ENCODE peak calls at places on chromosome 21, in five cellular contexts. One of them, this sample, is unnamed.

GRCh38 chr21:35868005-35868868 is 192.1 kb downstream of the SETD4 start:
- DNase-seq in activated B cell treated with CpG ODN at 0.5 μM for 24 hours: no peak
- DNase-seq in progenitor cell of endocrine pancreas: no peak
- DNase-seq in non-pigmented ciliary epithelial cell: no peak
- DNase-seq in HFFc6: no peak
- DNase-seq in this sample: no peak

GRCh38 chr21:46424621-46425020 is 34.1 kb upstream of the DIP2A start:
- DNase-seq in HFFc6: no peak
- DNase-seq in progenitor cell of endocrine pancreas: no peak
- DNase-seq in activated B cell treated with CpG ODN at 0.5 μM for 24 hours: no peak
- DNase-seq in non-pigmented ciliary epithelial cell: no peak
- DNase-seq in this sample: no peak

GRCh38 chr21:41071410-41071809 is 96.5 kb upstream of the BACE2 start:
- DNase-seq in activated B cell treated with CpG ODN at 0.5 μM for 24 hours: no peak
- DNase-seq in progenitor cell of endocrine pancreas: no peak
- DNase-seq in HFFc6: no peak
- DNase-seq in non-pigmented ciliary epithelial cell: no peak
- DNase-seq in this sample: no peak

GRCh38 chr21:45976666-45977335 is 4.8 kb upstream of the COL6A1 start:
- DNase-seq in progenitor cell of endocrine pancreas: no peak
- DNase-seq in non-pigmented ciliary epithelial cell: no peak
- DNase-seq in HFFc6: no peak
- DNase-seq in activated B cell treated with CpG ODN at 0.5 μM for 24 hours: no peak
- DNase-seq in this sample: no peak

GRCh38 chr21:46518983-46519583 is 60.4 kb downstream of the DIP2A start:
- DNase-seq in activated B cell treated with CpG ODN at 0.5 μM for 24 hours: no peak
- DNase-seq in HFFc6: no peak
- DNase-seq in progenitor cell of endocrine pancreas: no peak
- DNase-seq in non-pigmented ciliary epithelial cell: no peak
- DNase-seq in this sample: no peak

GRCh38 chr21:36169465-36170128 is 13.0 kb downstream of the DOP1B start:
- DNase-seq in non-pigmented ciliary epithelial cell: no peak
- DNase-seq in activated B cell treated with CpG ODN at 0.5 μM for 24 hours: no peak
- DNase-seq in progenitor cell of endocrine pancreas: no peak
- DNase-seq in HFFc6: no peak
- DNase-seq in this sample: no peak

GRCh38 chr21:34761758-34762330 is 93.0 kb downstream of the CLIC6 start:
- DNase-seq in progenitor cell of endocrine pancreas: no peak
- DNase-seq in activated B cell treated with CpG ODN at 0.5 μM for 24 hours: no peak
- DNase-seq in non-pigmented ciliary epithelial cell: no peak
- DNase-seq in HFFc6: no peak
- DNase-seq in this sample: no peak

GRCh38 chr21:38244407-38244787 is 12.4 kb upstream of the KCNJ15 start:
- DNase-seq in non-pigmented ciliary epithelial cell: no peak
- DNase-seq in activated B cell treated with CpG ODN at 0.5 μM for 24 hours: no peak
- DNase-seq in HFFc6: peak; percentile 18
- DNase-seq in progenitor cell of endocrine pancreas: no peak
- DNase-seq in this sample: no peak

GRCh38 chr21:46116189-46116845 is 18.4 kb downstream of the COL6A2 start:
- DNase-seq in HFFc6: no peak
- DNase-seq in activated B cell treated with CpG ODN at 0.5 μM for 24 hours: peak; percentile 4
- DNase-seq in non-pigmented ciliary epithelial cell: no peak
- DNase-seq in progenitor cell of endocrine pancreas: peak; percentile 9
- DNase-seq in this sample: no peak

GRCh38 chr21:15978158-15978805 is 248.5 kb downstream of the USP25 start:
- DNase-seq in non-pigmented ciliary epithelial cell: no peak
- DNase-seq in HFFc6: peak; percentile 11
- DNase-seq in activated B cell treated with CpG ODN at 0.5 μM for 24 hours: no peak
- DNase-seq in progenitor cell of endocrine pancreas: no peak
- DNase-seq in this sample: no peak

GRCh38 chr21:36419996-36420395 is 34.8 kb downstream of the CHAF1B start:
- DNase-seq in progenitor cell of endocrine pancreas: peak; percentile 73
- DNase-seq in non-pigmented ciliary epithelial cell: peak; percentile 71
- DNase-seq in HFFc6: peak; percentile 75
- DNase-seq in activated B cell treated with CpG ODN at 0.5 μM for 24 hours: peak; percentile 29
- DNase-seq in this sample: peak; percentile 88

GRCh38 chr21:35420658-35421057 is 371.6 kb upstream of the RUNX1 start:
- DNase-seq in HFFc6: no peak
- DNase-seq in activated B cell treated with CpG ODN at 0.5 μM for 24 hours: no peak
- DNase-seq in non-pigmented ciliary epithelial cell: no peak
- DNase-seq in progenitor cell of endocrine pancreas: no peak
- DNase-seq in this sample: no peak

GRCh38 chr21:36980280-36981048 is 14.0 kb upstream of the HLCS start:
- DNase-seq in activated B cell treated with CpG ODN at 0.5 μM for 24 hours: no peak
- DNase-seq in HFFc6: no peak
- DNase-seq in non-pigmented ciliary epithelial cell: no peak
- DNase-seq in progenitor cell of endocrine pancreas: peak; percentile 20
- DNase-seq in this sample: no peak

GRCh38 chr21:41678016-41678935 is 88.6 kb downstream of the RIPK4 start:
- DNase-seq in HFFc6: no peak
- DNase-seq in activated B cell treated with CpG ODN at 0.5 μM for 24 hours: no peak
- DNase-seq in progenitor cell of endocrine pancreas: peak; percentile 32
- DNase-seq in non-pigmented ciliary epithelial cell: no peak
- DNase-seq in this sample: no peak

GRCh38 chr21:15552914-15553491 is 176.8 kb upstream of the USP25 start:
- DNase-seq in non-pigmented ciliary epithelial cell: no peak
- DNase-seq in HFFc6: peak; percentile 10
- DNase-seq in progenitor cell of endocrine pancreas: no peak
- DNase-seq in activated B cell treated with CpG ODN at 0.5 μM for 24 hours: no peak
- DNase-seq in this sample: no peak

GRCh38 chr21:35925497-35925896 is 134.8 kb downstream of the SETD4 start:
- DNase-seq in HFFc6: no peak
- DNase-seq in progenitor cell of endocrine pancreas: no peak
- DNase-seq in activated B cell treated with CpG ODN at 0.5 μM for 24 hours: no peak
- DNase-seq in non-pigmented ciliary epithelial cell: no peak
- DNase-seq in this sample: no peak

GRCh38 chr21:32387151-32387550 is 5.7 kb downstream of the URB1 start:
- DNase-seq in HFFc6: no peak
- DNase-seq in activated B cell treated with CpG ODN at 0.5 μM for 24 hours: no peak
- DNase-seq in non-pigmented ciliary epithelial cell: no peak
- DNase-seq in progenitor cell of endocrine pancreas: no peak
- DNase-seq in this sample: no peak

GRCh38 chr21:35026617-35027557 is 22.2 kb downstream of the RUNX1 start:
- DNase-seq in HFFc6: no peak
- DNase-seq in non-pigmented ciliary epithelial cell: no peak
- DNase-seq in activated B cell treated with CpG ODN at 0.5 μM for 24 hours: peak; percentile 73
- DNase-seq in progenitor cell of endocrine pancreas: no peak
- DNase-seq in this sample: no peak

GRCh38 chr21:44969965-44970755 is 30.3 kb downstream of the SLX9 start:
- DNase-seq in non-pigmented ciliary epithelial cell: peak; percentile 15
- DNase-seq in HFFc6: peak; percentile 25
- DNase-seq in progenitor cell of endocrine pancreas: no peak
- DNase-seq in activated B cell treated with CpG ODN at 0.5 μM for 24 hours: no peak
- DNase-seq in this sample: no peak

GRCh38 chr21:46127239-46128105 is 27.9 kb downstream of the FTCD start:
- DNase-seq in activated B cell treated with CpG ODN at 0.5 μM for 24 hours: no peak
- DNase-seq in non-pigmented ciliary epithelial cell: no peak
- DNase-seq in HFFc6: no peak
- DNase-seq in progenitor cell of endocrine pancreas: no peak
- DNase-seq in this sample: no peak

GRCh38 chr21:32702702-32703101 is 25.1 kb downstream of the SYNJ1 start:
- DNase-seq in progenitor cell of endocrine pancreas: no peak
- DNase-seq in non-pigmented ciliary epithelial cell: peak; percentile 20
- DNase-seq in HFFc6: peak; percentile 26
- DNase-seq in activated B cell treated with CpG ODN at 0.5 μM for 24 hours: no peak
- DNase-seq in this sample: no peak

GRCh38 chr21:44290327-44291077 is 4.8 kb downstream of the AIRE start:
- DNase-seq in HFFc6: no peak
- DNase-seq in progenitor cell of endocrine pancreas: no peak
- DNase-seq in activated B cell treated with CpG ODN at 0.5 μM for 24 hours: no peak
- DNase-seq in non-pigmented ciliary epithelial cell: no peak
- DNase-seq in this sample: no peak

GRCh38 chr21:44780140-44780508 is 21.5 kb downstream of the UBE2G2 start:
- DNase-seq in HFFc6: no peak
- DNase-seq in progenitor cell of endocrine pancreas: no peak
- DNase-seq in non-pigmented ciliary epithelial cell: no peak
- DNase-seq in activated B cell treated with CpG ODN at 0.5 μM for 24 hours: no peak
- DNase-seq in this sample: no peak

GRCh38 chr21:44454747-44455523 is at the start of gene LRRC3:
- DNase-seq in activated B cell treated with CpG ODN at 0.5 μM for 24 hours: peak; percentile 71
- DNase-seq in HFFc6: no peak
- DNase-seq in progenitor cell of endocrine pancreas: peak; percentile 75
- DNase-seq in non-pigmented ciliary epithelial cell: peak; percentile 2
- DNase-seq in this sample: peak; percentile 84

GRCh38 chr21:15406791-15407190 is 323.0 kb upstream of the USP25 start:
- DNase-seq in HFFc6: no peak
- DNase-seq in activated B cell treated with CpG ODN at 0.5 μM for 24 hours: no peak
- DNase-seq in progenitor cell of endocrine pancreas: no peak
- DNase-seq in non-pigmented ciliary epithelial cell: no peak
- DNase-seq in this sample: no peak

GRCh38 chr21:46458315-46459023 is at the start of gene DIP2A:
- DNase-seq in activated B cell treated with CpG ODN at 0.5 μM for 24 hours: peak; percentile 95
- DNase-seq in non-pigmented ciliary epithelial cell: peak; percentile 69
- DNase-seq in progenitor cell of endocrine pancreas: peak; percentile 92
- DNase-seq in HFFc6: peak; percentile 95
- DNase-seq in this sample: peak; percentile 99